ENCODE peak calls at places on chromosome 22, in five cellular contexts. P, D, R, L and Z are unnamed samples. For H3K79me2, the result is how much of the 10 kb centered on the place peaks cover.

GRCh38 chr22:20526628-20527355 is 19.4 kb downstream of the MED15 start:
- DNase-seq in R (no peak), P (no peak), L (peak), D (no peak), Z (no peak)

GRCh38 chr22:23570681-23571080 is 9.4 kb downstream of the IGLL1 start:
- DNase-seq in D (no peak), P (no peak), R (no peak), L (no peak), Z (no peak)

GRCh38 chr22:38465673-38466490 is 2.0 kb upstream of the KDELR3 start:
- DNase-seq in D (no peak), R (no peak), P (no peak), L (no peak), Z (no peak)

GRCh38 chr22:24189249-24190158 is 8.2 kb downstream of the SUSD2 start:
- DNase-seq in D (peak), L (peak), P (peak), R (peak), Z (no peak)

GRCh38 chr22:40204331-40205116 is 26.8 kb downstream of the TNRC6B start:
- DNase-seq in L (no peak), R (peak), P (peak), D (no peak), Z (no peak)

GRCh38 chr22:40679249-40679963 is at the start of gene MCHR1:
- DNase-seq in R (no peak), D (no peak), L (peak), P (peak), Z (no peak)

GRCh38 chr22:33299245-33299956 is 241.2 kb upstream of the SYN3 start:
- DNase-seq in D (no peak), R (no peak), L (no peak), P (no peak), Z (peak)

GRCh38 chr22:40525250-40525884 is 111.2 kb downstream of the MRTFA start:
- DNase-seq in R (peak), D (no peak), P (no peak), L (peak), Z (no peak)

DNA sequence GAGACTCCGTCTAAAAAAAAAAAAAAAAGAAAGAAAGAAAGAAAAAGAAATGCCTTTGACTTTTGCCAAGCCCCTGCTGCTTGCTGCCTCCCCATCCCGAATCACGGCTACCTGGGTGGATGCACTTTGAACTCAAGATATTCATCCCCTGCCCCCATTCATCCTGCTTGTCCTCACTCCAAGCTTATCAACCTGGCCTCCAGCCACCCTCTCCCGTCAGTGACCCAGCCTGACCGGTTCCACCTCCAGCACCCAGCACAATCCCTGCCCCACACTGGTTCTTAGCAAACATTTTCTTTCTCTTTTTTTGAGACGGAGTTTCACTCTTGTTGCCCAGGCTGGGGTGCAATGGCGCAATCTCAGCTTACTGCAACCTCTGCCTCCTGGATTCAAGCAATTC is 44.4 kb downstream of the CYTH4 start:
- DNase-seq in R (no peak), L (no peak), P (no peak), D (no peak), Z (no peak)
- TF ChIP-seq EP300 in R (no peak), L (no peak), P (no peak), D (no peak), Z (no peak)

GRCh38 chr22:35274154-35274871 is 17.0 kb downstream of the HMGXB4 start:
- DNase-seq in R (no peak), P (no peak), D (no peak), L (no peak), Z (no peak)
- H3K79me2 ChIP-seq in R (under half), P (half or more), D (under half), L (under half), Z (under half)

GRCh38 chr22:32024791-32025190 is 18.3 kb upstream of the SLC5A1 start:
- DNase-seq in D (no peak), P (no peak), R (no peak), L (no peak), Z (no peak)
- TF ChIP-seq EP300 in D (no peak), P (no peak), R (no peak), L (no peak), Z (no peak)

GRCh38 chr22:46781291-46781690 is 18.8 kb downstream of the TBC1D22A start:
- DNase-seq in D (no peak), P (no peak), R (no peak), L (no peak), Z (no peak)
- H3K79me2 ChIP-seq in D (half or more), P (half or more), R (half or more), L (under half), Z (half or more)

DNA sequence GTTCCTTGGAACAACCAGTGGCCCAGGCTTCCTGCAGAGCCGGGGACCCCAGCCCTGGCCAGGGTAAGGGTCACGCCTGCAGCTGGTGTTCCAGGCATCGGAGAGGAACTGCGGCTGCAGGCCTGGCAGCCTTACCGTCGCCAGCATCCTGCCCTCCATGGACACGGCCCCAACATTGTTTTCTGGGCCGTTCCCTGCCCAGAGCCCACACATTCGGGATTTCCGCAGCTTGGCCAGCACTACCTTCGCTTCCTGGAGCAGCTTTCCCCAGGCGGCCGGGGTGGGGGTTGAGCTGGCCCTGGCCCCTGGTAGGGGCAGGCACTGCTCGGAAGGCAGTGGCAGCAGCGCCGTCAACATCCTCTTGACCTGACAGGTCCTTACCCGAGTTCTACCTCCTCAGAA is 17.7 kb downstream of the TXN2 start:
- DNase-seq in L (no peak), R (no peak), P (no peak), D (no peak), Z (no peak)
- TF ChIP-seq EP300 in L (no peak), R (no peak), P (no peak), D (no peak), Z (no peak)

GRCh38 chr22:42986115-42986514 is 28.8 kb downstream of the PACSIN2 start:
- DNase-seq in P (no peak), R (no peak), L (no peak), D (no peak), Z (no peak)

GRCh38 chr22:42984397-42984796 is 30.6 kb downstream of the PACSIN2 start:
- DNase-seq in D (no peak), P (no peak), R (no peak), L (no peak), Z (no peak)

GRCh38 chr22:42983470-42983869 is 31.5 kb downstream of the PACSIN2 start:
- DNase-seq in R (no peak), P (no peak), L (no peak), D (no peak), Z (no peak)

GRCh38 chr22:42985541-42985925 is 29.4 kb downstream of the PACSIN2 start:
- DNase-seq in P (peak), D (no peak), R (no peak), L (no peak), Z (no peak)

DNA sequence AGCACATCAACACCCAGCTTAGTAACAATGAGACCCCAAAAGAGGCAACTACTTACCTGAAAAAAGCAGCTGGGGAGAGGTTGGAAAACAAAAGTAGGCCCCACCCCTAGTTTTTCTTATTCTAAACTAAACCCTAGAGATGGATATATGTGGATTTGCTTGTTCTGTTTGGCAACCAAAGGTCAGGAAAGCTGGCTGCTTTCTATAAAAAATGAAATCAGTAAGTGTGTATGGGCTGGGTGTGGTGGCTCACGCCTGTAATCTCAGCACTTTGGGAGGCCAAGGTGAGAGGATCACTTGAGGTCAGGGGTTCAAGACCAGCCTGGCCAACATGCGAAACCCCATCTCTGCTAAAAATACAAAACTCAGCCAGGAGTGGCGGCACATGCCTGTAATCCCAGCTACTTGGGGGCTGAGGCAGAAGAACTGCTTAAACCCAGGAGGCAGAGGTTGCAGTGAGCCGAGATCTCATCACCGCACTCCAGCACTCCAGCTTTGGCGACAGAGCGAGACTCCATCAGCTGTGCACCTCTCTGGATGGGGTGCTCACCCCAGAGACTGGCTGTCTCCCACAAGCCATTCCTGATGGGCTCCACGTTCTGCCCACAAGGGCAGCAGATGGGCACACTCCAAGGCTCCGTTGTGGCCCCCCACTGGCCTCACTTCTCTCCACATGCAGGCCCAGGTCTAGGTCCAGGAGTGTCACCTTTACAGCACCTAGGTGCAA is 30.0 kb downstream of the PACSIN2 start:
- DNase-seq in R (no peak), D (no peak), P (no peak), L (no peak), Z (no peak)
- H3K79me2 ChIP-seq in R (half or more), D (half or more), P (half or more), L (under half), Z (under half)

DNA sequence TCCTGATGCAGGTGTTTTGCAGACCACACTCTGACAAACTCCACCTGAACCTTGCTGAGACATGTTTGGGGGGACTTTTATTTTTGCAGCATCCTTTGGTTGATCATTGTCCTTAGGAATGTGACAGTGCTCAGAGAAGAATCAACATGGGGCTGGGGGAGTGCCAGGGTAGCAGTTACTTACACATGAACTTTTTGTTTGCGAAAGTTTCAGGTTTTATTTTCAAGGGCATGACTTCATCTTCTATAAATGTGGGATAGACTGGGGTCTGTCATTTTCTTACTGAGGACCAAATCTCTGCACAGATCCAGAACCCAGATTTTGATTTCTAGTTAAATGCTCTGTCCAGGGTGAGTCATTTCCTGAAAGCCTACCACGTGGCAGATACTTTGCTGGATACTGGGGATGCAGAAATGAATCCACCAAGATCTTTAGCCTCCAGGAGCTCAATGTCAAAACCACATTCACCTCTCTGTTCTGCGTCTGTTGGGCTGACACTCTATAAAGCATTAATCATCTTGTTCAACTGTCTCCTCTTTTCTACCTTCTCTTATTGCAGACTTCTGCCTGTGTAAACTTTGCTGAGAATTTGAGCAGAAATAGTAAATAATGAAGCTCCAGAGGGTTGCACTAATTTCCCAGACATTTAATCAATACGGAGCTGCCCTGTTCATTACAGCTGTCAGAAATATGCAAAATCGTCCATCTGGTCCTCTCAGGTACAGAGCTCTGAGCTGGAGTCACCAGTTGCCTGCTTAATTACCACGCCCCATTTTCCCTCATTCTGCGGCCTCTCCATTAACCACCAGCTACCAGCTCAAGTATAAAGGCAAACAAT is 387.9 kb downstream of the MIAT start:
- DNase-seq in P (no peak), D (no peak), L (no peak), R (no peak), Z (no peak)
- TF ChIP-seq EP300 in P (peak), D (no peak), L (no peak), R (no peak), Z (no peak)